ENCODE peak calls at places on chromosome 7, in ten cellular contexts. F is T-helper 9 cell; K is ELF-1; A is GM19239; M is stimulated activated CD8-positive, alpha-beta memory T cell treated with anti-CD3 and anti-CD28 coated beads, Interleukin-2, amount 100 ng/mL, for 48 hours; E is BJ; X is fibroblast of villous mesenchyme; R is CD4-positive, alpha-beta T cell; Y is RCC 7860; P is activated CD8-positive, alpha-beta memory T cell treated with anti-CD3 and anti-CD28 coated beads for 48 hours. D is an unnamed sample.

GRCh38 chr7:41608447-41608846 is 94.4 kb downstream of the INHBA start:
- DNase-seq in F (no peak), K (no peak), A (no peak), M (no peak), E (no peak), X (no peak), R (no peak), Y (no peak), P (no peak), D (no peak)

GRCh38 chr7:32936686-32937085 is 20.6 kb upstream of the FKBP9 start:
- DNase-seq in F (no peak), K (no peak), A (no peak), M (no peak), E (no peak), X (no peak), R (no peak), Y (no peak), P (no peak), D (no peak)

GRCh38 chr7:2709553-2710165 is 21.7 kb downstream of the AMZ1 start:
- DNase-seq in F (peak; percentile 70), K (peak; percentile 93), A (peak; percentile 92), M (peak; percentile 70), E (no peak), X (no peak), R (peak; percentile 66), Y (no peak), P (peak; percentile 60), D (peak; percentile 57)

GRCh38 chr7:41576176-41576575 is 126.7 kb downstream of the INHBA start:
- DNase-seq in F (no peak), K (no peak), A (no peak), M (no peak), E (no peak), X (peak; percentile 26), R (no peak), Y (no peak), P (no peak), D (no peak)

GRCh38 chr7:1767524-1767923 is 97.4 kb downstream of the ELFN1 start:
- DNase-seq in F (no peak), K (no peak), A (no peak), M (no peak), E (no peak), X (no peak), R (no peak), Y (no peak), P (no peak), D (no peak)

GRCh38 chr7:81299272-81299671 is 380.4 kb upstream of the SEMA3C start:
- DNase-seq in F (no peak), K (no peak), A (no peak), M (no peak), E (peak; percentile 93), X (peak; percentile 99), R (no peak), Y (peak; percentile 90), P (no peak), D (no peak)

GRCh38 chr7:105916603-105917002 is 40.2 kb upstream of the ATXN7L1 start:
- DNase-seq in F (no peak), K (no peak), A (no peak), M (no peak), E (no peak), X (no peak), R (no peak), Y (no peak), P (no peak), D (no peak)

GRCh38 chr7:77691892-77692491 is 4.3 kb upstream of the RSBN1L start:
- DNase-seq in F (no peak), K (no peak), A (no peak), M (no peak), E (no peak), X (no peak), R (no peak), Y (no peak), P (no peak), D (no peak)

GRCh38 chr7:130154501-130155317 is 50.5 kb downstream of the TMEM209 start:
- DNase-seq in F (no peak), K (peak; percentile 70), A (no peak), M (no peak), E (no peak), X (no peak), R (no peak), Y (no peak), P (no peak), D (peak; percentile 24)

GRCh38 chr7:96308950-96309263 is 13.0 kb downstream of the SLC25A13 start:
- DNase-seq in F (no peak), K (no peak), A (no peak), M (no peak), E (no peak), X (no peak), R (no peak), Y (no peak), P (no peak), D (no peak)

GRCh38 chr7:79968894-79969293 is 165.7 kb upstream of the GNAI1 start:
- DNase-seq in F (no peak), K (no peak), A (no peak), M (no peak), E (no peak), X (no peak), R (no peak), Y (no peak), P (no peak), D (no peak)

GRCh38 chr7:107208046-107208458 is 39.2 kb downstream of the HBP1 start:
- DNase-seq in F (no peak), K (no peak), A (no peak), M (no peak), E (peak; percentile 32), X (peak; percentile 61), R (no peak), Y (no peak), P (no peak), D (no peak)

D was measured in globus pallidus.